ENCODE peak calls at places on chromosomes 16 and 17, in eight cellular contexts. H, Y, B, A, I, E, V and G are unnamed samples.

GRCh38 chr17:65601881-65602280 is 40.4 kb upstream of the AXIN2 start:
- DNase-seq in B (no peak), H (no peak), Y (no peak), I (no peak), E (no peak), V (no peak), A (no peak), G (no peak)

GRCh38 chr17:9912146-9913099 is 7.4 kb upstream of the RCVRN start:
- DNase-seq in V (no peak), I (no peak), E (peak), B (no peak), A (no peak), H (no peak), Y (no peak), G (no peak)

GRCh38 chr17:57406131-57406980 is 150.0 kb downstream of the MSI2 start:
- DNase-seq in I (no peak), A (peak), B (no peak), H (no peak), Y (no peak), E (no peak), V (peak), G (no peak)

GRCh38 chr16:21684199-21684598 is 20.4 kb downstream of the OTOA start:
- DNase-seq in H (no peak), I (peak), Y (no peak), V (no peak), A (peak), B (peak), E (peak), G (peak)

GRCh38 chr16:83533193-83533592 is 274.6 kb upstream of the HSBP1 start:
- DNase-seq in V (peak), B (no peak), I (no peak), E (peak), A (no peak), Y (no peak), H (no peak), G (no peak)

GRCh38 chr17:2070241-2071023 is 15.5 kb downstream of the HIC1 start:
- DNase-seq in H (peak), A (peak), I (no peak), E (no peak), V (peak), Y (no peak), B (peak), G (peak)

GRCh38 chr17:5825717-5826330 is 241.5 kb upstream of the NLRP1 start:
- DNase-seq in A (no peak), B (no peak), E (peak), H (no peak), V (peak), I (no peak), Y (no peak), G (no peak)

GRCh38 chr17:80279895-80280294 is 19.2 kb downstream of the RNF213 start:
- DNase-seq in I (no peak), B (no peak), V (peak), Y (no peak), E (peak), H (no peak), A (peak), G (peak)

GRCh38 chr17:42249681-42250446 is 26.3 kb downstream of the STAT5B start:
- DNase-seq in H (peak), I (no peak), B (peak), Y (no peak), V (no peak), A (no peak), E (no peak), G (no peak)

GRCh38 chr16:7363397-7364053 is 30.9 kb downstream of the RBFOX1 start:
- DNase-seq in V (peak), B (no peak), E (no peak), Y (no peak), H (no peak), A (no peak), I (no peak), G (no peak)

GRCh38 chr17:71919896-71920295 is 200.9 kb upstream of the SOX9 start:
- DNase-seq in A (no peak), V (peak), E (no peak), I (no peak), Y (no peak), H (no peak), B (no peak), G (no peak)

GRCh38 chr17:43966276-43966675 is 12.5 kb upstream of the PYY start:
- DNase-seq in E (no peak), B (no peak), I (no peak), A (no peak), V (peak), H (no peak), Y (no peak), G (no peak)

GRCh38 chr16:81523387-81524115 is 78.9 kb downstream of the CMIP start:
- DNase-seq in A (no peak), H (no peak), Y (peak), B (no peak), I (no peak), E (peak), V (peak), G (no peak)

GRCh38 chr17:62098623-62099231 is 33.6 kb upstream of the MED13 start:
- DNase-seq in I (no peak), H (no peak), B (peak), A (no peak), V (no peak), Y (peak), E (no peak), G (no peak)

GRCh38 chr16:56191807-56192643 is 736 bp downstream of the GNAO1 start:
- DNase-seq in B (no peak), H (no peak), A (no peak), E (no peak), I (no peak), V (no peak), Y (no peak), G (peak)

GRCh38 chr17:60107526-60108257 is 29.0 kb upstream of the HEATR6 start:
- DNase-seq in V (peak), E (peak), I (no peak), Y (no peak), B (no peak), A (no peak), H (no peak), G (no peak)

GRCh38 chr17:61335845-61336655 is 63.6 kb upstream of the TBX2 start:
- DNase-seq in Y (no peak), E (peak), I (no peak), H (no peak), A (no peak), V (peak), B (no peak), G (no peak)

GRCh38 chr17:82315703-82316358 is 1.6 kb downstream of the CD7 start:
- DNase-seq in A (peak), E (no peak), I (no peak), B (no peak), Y (no peak), H (peak), V (no peak), G (peak)